ENCODE peak calls at places on chromosomes 16 and 17, in five cellular contexts. K is PC-3, H is OCI-LY7, F is endothelial cell of umbilical vein, I is fibroblast of lung. N is an unnamed sample.

GRCh38 chr17:67245694-67246397 is 850 bp upstream of the HELZ start:
- DNase-seq in K (peak; percentile 22), F (peak; percentile 12), I (no peak), H (peak; percentile 45), N (peak; percentile 58)

GRCh38 chr17:64534187-64534586 is 27.4 kb downstream of the CEP95 start:
- DNase-seq in F (peak; percentile 44), H (peak; percentile 20), I (no peak), K (peak; percentile 45), N (no peak)

GRCh38 chr16:79658301-79659001 is 57.9 kb upstream of the MAF start:
- DNase-seq in F (no peak), I (peak; percentile 91), K (peak; percentile 62), H (no peak), N (no peak)

GRCh38 chr16:19116711-19117449 is 3.1 kb downstream of the ITPRIPL2 start:
- DNase-seq in H (peak; percentile 19), I (peak; percentile 23), F (no peak), K (no peak), N (no peak)

GRCh38 chr16:549544-550263 is 10.5 kb upstream of the PRR35 start:
- DNase-seq in H (no peak), F (no peak), K (no peak), I (no peak), N (no peak)

GRCh38 chr16:57169327-57169726 is 16.5 kb downstream of the PSME3IP1 start:
- DNase-seq in H (no peak), K (no peak), F (no peak), I (no peak), N (no peak)

GRCh38 chr16:86090461-86091170 is 191.7 kb downstream of the IRF8 start:
- DNase-seq in F (no peak), H (no peak), I (no peak), K (no peak), N (no peak)

GRCh38 chr16:9003322-9003721 is 39.6 kb upstream of the USP7 start:
- DNase-seq in H (no peak), I (no peak), K (no peak), F (no peak), N (no peak)

GRCh38 chr16:56623637-56624036 is 1.9 kb upstream of the MT1E start:
- DNase-seq in I (no peak), K (no peak), F (no peak), H (no peak), N (no peak)

GRCh38 chr16:70438983-70439862 is at the start of gene ST3GAL2:
- DNase-seq in F (peak; percentile 95), K (peak; percentile 84), I (peak; percentile 92), H (peak; percentile 96), N (peak; percentile 98)

GRCh38 chr16:9761870-9762269 is 420.4 kb downstream of the GRIN2A start:
- DNase-seq in F (no peak), H (no peak), K (no peak), I (no peak), N (no peak)

GRCh38 chr16:52379551-52379950 is 167.4 kb downstream of the TOX3 start:
- DNase-seq in F (no peak), I (no peak), K (no peak), H (no peak), N (no peak)

GRCh38 chr16:56288019-56288418 is 96.7 kb downstream of the GNAO1 start:
- DNase-seq in H (no peak), I (no peak), F (no peak), K (no peak), N (no peak)

GRCh38 chr16:75113541-75114121 is 2.9 kb downstream of the LDHD start:
- DNase-seq in K (no peak), I (no peak), H (no peak), F (no peak), N (no peak)

GRCh38 chr16:97822-98221 is 19.8 kb downstream of the MPG start:
- DNase-seq in K (no peak), F (no peak), H (no peak), I (no peak), N (no peak)

GRCh38 chr16:27432600-27432957 is 30.6 kb downstream of the IL21R start:
- DNase-seq in F (no peak), K (peak; percentile 4), I (peak; percentile 37), H (no peak), N (no peak)

GRCh38 chr16:66605177-66605999 is 884 bp downstream of the CMTM3 start:
- DNase-seq in H (peak; percentile 38), K (peak; percentile 27), I (peak; percentile 18), F (peak; percentile 48), N (peak; percentile 56)

GRCh38 chr16:55501549-55502322 is 7.1 kb upstream of the LPCAT2 start:
- DNase-seq in K (peak; percentile 53), H (peak; percentile 2), I (no peak), F (no peak), N (no peak)

GRCh38 chr17:33765871-33766270 is 472.8 kb upstream of the ASIC2 start:
- DNase-seq in H (no peak), I (no peak), K (no peak), F (no peak), N (no peak)

GRCh38 chr17:63827801-63828221 is 348 bp upstream of the FTSJ3 start:
- DNase-seq in I (no peak), H (peak; percentile 38), F (no peak), K (no peak), N (no peak)

GRCh38 chr17:67531291-67531690 is 154.2 kb downstream of the PITPNC1 start:
- DNase-seq in I (no peak), F (no peak), K (no peak), H (no peak), N (no peak)

GRCh38 chr16:23953476-23953875 is 117.7 kb downstream of the PRKCB start:
- DNase-seq in H (no peak), K (no peak), F (no peak), I (no peak), N (no peak)

GRCh38 chr17:16991349-16992009 is 19.6 kb upstream of the TNFRSF13B start:
- DNase-seq in I (peak; percentile 59), K (peak; percentile 89), H (peak; percentile 90), F (peak; percentile 33), N (peak; percentile 84)

GRCh38 chr17:66930933-66931332 is 33.6 kb upstream of the CACNG4 start:
- DNase-seq in K (peak; percentile 28), F (no peak), H (peak; percentile 11), I (no peak), N (peak; percentile 15)

GRCh38 chr16:83420206-83420760 is 387.5 kb upstream of the HSBP1 start:
- DNase-seq in K (peak; percentile 22), H (peak; percentile 17), I (peak; percentile 48), F (peak; percentile 22), N (peak; percentile 6)

GRCh38 chr17:51015145-51015558 is 105.5 kb downstream of the SPAG9 start:
- DNase-seq in F (peak; percentile 42), I (peak; percentile 78), H (no peak), K (peak; percentile 50), N (no peak)

GRCh38 chr17:5034063-5034462 is 1.2 kb downstream of the SLC52A1 start:
- DNase-seq in F (no peak), I (no peak), H (no peak), K (no peak), N (no peak)

GRCh38 chr17:5033352-5034015 is 1.7 kb downstream of the SLC52A1 start:
- DNase-seq in I (no peak), F (no peak), K (no peak), H (no peak), N (no peak)

GRCh38 chr17:5032865-5033264 is 2.4 kb downstream of the SLC52A1 start:
- DNase-seq in K (no peak), F (no peak), H (no peak), I (no peak), N (no peak)

GRCh38 chr17:5035356-5035755 is at the start of gene SLC52A1:
- DNase-seq in H (no peak), K (no peak), F (no peak), I (no peak), N (no peak)

DNA sequence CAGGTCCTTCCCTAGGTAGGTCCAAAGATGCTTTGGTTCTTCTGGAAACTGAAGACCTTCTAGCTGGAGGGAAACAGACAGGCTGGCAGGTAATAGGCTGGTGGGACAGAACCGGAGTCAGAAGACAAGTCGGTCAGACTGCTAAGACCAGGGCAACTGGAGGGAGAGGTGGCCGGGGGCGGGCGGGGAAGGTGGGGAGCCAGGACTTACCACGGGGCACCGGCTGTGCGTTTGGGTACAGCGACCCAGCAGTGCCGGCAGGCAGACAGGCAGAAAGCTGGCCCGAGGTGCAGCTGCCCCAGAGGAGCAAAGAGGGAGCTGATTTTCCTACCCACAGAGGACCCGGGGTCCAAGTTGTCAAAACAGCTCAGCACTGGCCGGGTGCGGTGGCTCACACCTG is 575 bp downstream of the SLC52A1 start:
- DNase-seq in K (no peak), H (no peak), I (no peak), F (no peak), N (no peak)
- H3K4me3 ChIP-seq in K (no peak overlapping the region), H (no peak overlapping the region), I (no peak overlapping the region), F (no peak overlapping the region), N (no peak overlapping the region)

DNA sequence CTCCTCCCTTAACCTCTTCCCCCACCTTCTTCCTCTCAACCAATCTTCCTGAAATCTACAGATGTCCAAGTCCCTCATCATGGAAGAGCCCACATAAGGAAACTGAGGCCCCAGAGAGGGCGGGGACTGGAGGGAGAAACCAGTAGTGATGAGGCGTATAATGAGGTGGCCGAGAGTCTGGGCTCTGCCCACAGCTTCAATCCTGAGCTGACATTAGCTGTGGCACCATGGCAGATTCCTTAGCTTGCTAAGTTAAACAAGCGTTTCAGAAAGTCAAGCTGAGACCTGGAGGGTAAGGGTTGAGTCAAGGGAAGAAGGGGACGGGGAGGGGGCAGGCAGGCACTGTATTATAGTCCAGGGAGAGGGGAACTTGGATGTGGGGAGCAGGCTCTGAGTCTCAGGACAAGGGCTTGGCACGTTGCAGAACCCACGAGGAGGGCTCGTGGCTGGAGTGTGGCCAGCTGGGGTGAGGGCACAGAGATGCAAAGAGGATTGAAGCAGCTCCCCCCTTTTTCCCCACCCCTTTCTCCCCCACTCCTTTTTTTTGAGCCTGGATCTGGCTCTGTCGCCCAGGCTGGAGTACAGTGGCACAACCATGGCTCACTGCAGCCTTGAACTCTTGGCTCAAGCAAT is 13.3 kb downstream of the ARHGAP23 start:
- DNase-seq in F (no peak), H (no peak), K (no peak), I (no peak), N (no peak)
- H4K20me1 ChIP-seq in F (no peaks in the 10 kb centered on the region), H (no peaks in the 10 kb centered on the region), K (no peaks in the 10 kb centered on the region), I (no peaks in the 10 kb centered on the region), N (peaks cover 57% of the 10 kb centered on the region)

GRCh38 chr16:71700822-71701221 is 23.7 kb downstream of the PHLPP2 start:
- DNase-seq in I (no peak), F (no peak), K (no peak), H (no peak), N (no peak)

GRCh38 chr16:71693168-71693567 is 31.3 kb downstream of the PHLPP2 start:
- DNase-seq in H (no peak), F (no peak), K (no peak), I (no peak), N (no peak)

GRCh38 chr16:71703324-71703723 is 21.2 kb downstream of the PHLPP2 start:
- DNase-seq in K (no peak), H (no peak), F (no peak), I (no peak), N (no peak)

DNA sequence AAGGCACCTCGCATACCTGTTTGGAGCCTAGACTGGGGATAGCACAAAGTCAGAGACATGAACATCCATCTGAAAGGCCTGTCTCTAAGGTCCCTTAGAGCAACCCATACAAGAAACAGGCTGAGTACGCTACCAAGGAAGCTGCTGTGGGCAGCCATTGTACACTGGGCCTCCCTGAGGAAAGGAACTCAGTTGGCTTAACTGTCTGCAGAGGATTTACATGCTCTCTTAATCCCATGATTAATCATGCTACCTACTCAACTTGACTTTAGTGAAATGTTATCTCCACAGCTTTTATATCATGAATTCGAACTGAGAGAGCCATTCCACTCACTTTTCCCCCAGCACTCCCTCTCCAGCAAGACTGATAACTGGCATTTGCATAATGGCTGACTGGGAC is 26.0 kb downstream of the PHLPP2 start:
- DNase-seq in H (no peak), K (no peak), F (no peak), I (no peak), N (no peak)
- TF ChIP-seq CTCF in H (no peak), K (no peak), F (no peak), I (no peak), N (no peak)

GRCh38 chr17:42131971-42132370 is 9.4 kb downstream of the HSPB9 start:
- DNase-seq in K (no peak), H (no peak), I (no peak), F (peak; percentile 85), N (no peak)
- H3K4me3 ChIP-seq in K (no peak overlapping the region), H (peak overlapping the region; percentile 43), I (no peak overlapping the region), F (no peak overlapping the region), N (no peak overlapping the region)

N was measured in DND-41.